ENCODE peak calls at places on chromosomes 5 and 9, in four cellular contexts. U is colonic mucosa, Z is fibroblast of lung, H is mesendoderm. O is an unnamed sample.
A peak's percentile ranks its signal among the peaks of the same experiment; 100 is the strongest.

GRCh38 chr9:88503101-88503844 is 31.7 kb upstream of the NXNL2 start:
- DNase-seq in U (no peak), H (no peak), Z (no peak), O (no peak)

GRCh38 chr5:173642895-173643481 is 26.5 kb upstream of the BOD1 start:
- DNase-seq in U (no peak), Z (no peak), H (no peak), O (no peak)

GRCh38 chr9:133099726-133100517 is 21.1 kb downstream of the RALGDS start:
- DNase-seq in U (no peak), Z (no peak), H (no peak), O (no peak)

GRCh38 chr5:115309751-115310370 is 13.4 kb upstream of the CCDC112 start:
- DNase-seq in H (peak; percentile 40), U (no peak), Z (peak; percentile 48), O (no peak)

GRCh38 chr5:146962801-146963355 is 84.3 kb upstream of the PPP2R2B start:
- DNase-seq in H (no peak), U (no peak), Z (peak; percentile 62), O (no peak)

GRCh38 chr9:80553986-80554715 is 982.4 kb downstream of the TLE4 start:
- DNase-seq in H (no peak), Z (no peak), U (no peak), O (no peak)

GRCh38 chr9:21965401-21965951 is 28.7 kb downstream of the CDKN2A start:
- DNase-seq in U (peak; percentile 64), H (peak; percentile 87), Z (peak; percentile 75), O (peak; percentile 26)

GRCh38 chr9:70081120-70081495 is 37.5 kb downstream of the MAMDC2 start:
- DNase-seq in U (no peak), H (no peak), Z (peak; percentile 93), O (no peak)

GRCh38 chr5:37836173-37837100 is 3.4 kb downstream of the GDNF start:
- DNase-seq in H (peak; percentile 51), U (no peak), Z (peak; percentile 51), O (no peak)

DNA sequence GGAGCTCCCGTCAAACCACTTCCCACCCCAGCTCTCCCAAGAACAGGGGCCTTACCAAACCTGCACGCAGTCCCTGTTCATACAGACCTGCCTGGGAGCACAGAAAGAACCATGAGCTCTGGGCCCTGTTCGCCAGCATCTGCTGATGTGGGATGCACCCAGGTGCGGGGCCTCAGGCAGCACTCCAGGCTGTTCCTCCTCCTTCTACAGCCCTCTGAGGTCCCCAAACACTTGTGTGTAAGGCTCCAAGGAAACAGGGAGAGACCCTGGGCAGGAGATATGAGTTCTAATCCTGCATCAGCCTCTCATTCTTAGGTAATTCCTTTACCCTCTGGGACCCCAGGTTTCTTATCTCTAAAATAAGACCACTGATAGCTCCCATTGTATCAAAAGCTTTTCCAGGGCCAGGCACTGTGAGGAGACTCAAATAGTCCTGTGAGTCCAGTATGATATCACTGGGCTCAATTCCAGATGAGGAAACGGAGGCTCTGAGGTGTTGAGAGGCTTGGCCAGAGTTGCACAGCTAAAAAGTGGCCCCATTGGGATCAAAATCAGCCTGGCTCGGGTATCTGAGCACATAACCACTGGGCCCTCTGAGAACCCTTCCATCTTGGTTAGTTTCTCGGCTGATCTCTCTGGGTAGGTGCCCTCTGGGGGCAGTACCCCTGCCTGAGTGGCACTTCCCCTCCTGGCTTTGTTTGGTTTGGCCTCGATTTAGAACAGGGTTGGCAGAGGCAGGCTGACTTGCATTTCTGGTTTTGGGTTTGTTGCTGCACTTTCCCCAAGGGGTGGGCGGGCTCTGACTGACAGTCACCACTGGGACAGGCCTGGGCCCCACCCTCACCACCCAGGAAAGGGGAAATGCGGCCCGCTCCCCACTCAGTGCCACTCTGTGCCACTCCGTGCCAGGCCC is 116.8 kb downstream of the RGS3 start:
- DNase-seq in Z (peak; percentile 51), H (no peak), U (peak; percentile 87), O (peak; percentile 65)
- H3K4me3 ChIP-seq in Z (no peak overlapping the region), H (no peak overlapping the region), U (no peak overlapping the region), O (peak overlapping the region; percentile 48)

DNA sequence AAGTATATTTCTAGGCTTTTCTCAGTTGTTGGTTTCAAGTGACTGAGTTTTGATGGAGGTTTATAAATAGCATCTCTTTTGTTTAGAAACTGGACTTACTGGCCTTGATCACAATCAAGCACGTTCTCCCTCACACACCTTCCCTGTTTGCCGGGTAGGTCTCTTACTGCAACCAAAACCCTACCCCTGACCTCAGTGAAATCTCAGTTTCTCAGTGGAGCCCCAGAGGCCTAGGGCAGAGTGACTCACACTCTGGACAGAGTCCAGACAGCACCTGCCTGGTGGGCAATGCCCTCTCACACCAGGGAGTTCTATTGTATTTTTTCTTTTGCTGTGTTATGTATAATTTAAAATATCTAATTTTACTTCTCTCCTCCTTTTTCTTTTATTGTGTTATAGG is 48.4 kb upstream of the EPB41L4B start:
- DNase-seq in U (no peak), H (no peak), Z (no peak), O (no peak)
- H3K4me1 ChIP-seq in U (no peaks in the 10 kb centered on the region), H (no peaks in the 10 kb centered on the region), Z (no peaks in the 10 kb centered on the region), O (no peaks in the 10 kb centered on the region)

DNA sequence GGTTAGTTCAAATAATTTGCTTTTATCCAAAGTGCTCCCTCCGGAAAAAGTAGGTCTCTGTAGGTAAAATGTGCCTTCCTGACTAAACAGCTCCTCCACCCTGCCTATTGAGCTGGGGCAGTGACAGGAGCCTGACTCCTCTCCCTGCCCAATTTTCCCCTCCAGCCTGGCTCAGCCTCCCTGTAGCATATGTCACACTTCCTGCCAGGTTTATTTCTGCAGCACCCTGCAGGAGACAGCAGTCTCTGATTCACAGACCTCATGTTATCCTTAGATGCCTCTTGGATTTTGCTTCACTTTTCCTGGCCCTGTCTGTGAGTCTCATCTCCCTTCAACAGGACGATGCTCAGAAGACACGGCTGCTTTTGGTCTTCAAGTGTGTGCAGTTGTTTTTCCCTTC is 33.5 kb downstream of the SLC36A1 start:
- DNase-seq in Z (peak; percentile 49), H (peak; percentile 65), U (no peak), O (no peak)
- H3K27ac ChIP-seq in Z (no peak overlapping the region), H (no peak overlapping the region), U (no peak overlapping the region), O (no peak overlapping the region)

DNA sequence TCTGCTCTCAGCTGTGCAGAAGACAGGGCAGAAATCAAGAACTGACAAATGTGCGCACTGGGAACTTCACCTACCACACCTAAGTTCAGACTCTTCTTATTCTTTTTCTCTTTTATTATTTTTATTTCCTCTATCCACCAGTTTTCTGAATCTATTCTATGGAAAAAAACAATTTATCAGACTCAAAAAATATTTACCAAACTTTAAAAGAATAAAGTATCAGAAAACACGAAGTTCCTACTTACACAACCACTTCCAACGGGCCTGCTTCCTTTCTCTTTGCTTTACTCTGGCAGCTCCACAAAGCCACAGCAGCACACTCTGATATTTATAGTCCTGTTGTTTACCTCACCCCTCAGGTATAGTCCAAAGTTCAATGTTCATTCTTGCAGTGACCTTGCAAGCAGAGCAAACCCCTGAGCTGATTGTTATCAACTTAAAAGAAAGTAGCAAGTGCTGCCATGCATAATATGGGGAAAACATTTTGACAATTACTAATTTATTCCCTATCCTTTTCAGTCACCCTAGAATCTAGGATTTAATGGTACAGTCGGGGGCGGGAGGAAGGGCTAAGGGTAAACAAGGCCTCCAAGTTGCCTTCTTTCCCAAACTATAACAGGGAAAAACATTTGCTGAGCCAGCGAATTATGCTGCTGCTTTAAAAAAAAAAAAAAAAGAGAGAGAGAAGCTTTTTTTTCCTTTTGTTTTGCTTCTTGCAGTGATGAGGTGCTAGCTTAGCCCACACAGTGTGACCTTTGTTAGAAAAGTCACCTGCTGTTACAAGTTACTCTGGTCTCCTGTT is at the start of gene SELENOP:
- DNase-seq in U (peak; percentile 79), H (peak; percentile 87), Z (no peak), O (no peak)
- H3K4me3 ChIP-seq in U (peak within 1 kb of the TSS; percentile 36), H (no peak within 1 kb of the TSS), Z (peak within 1 kb of the TSS; percentile 45), O (no peak within 1 kb of the TSS)

GRCh38 chr5:31992377-31992776 is 181.7 kb downstream of the GOLPH3 start:
- DNase-seq in U (no peak), Z (no peak), H (no peak), O (no peak)

GRCh38 chr5:31995011-31995410 is 179.1 kb downstream of the GOLPH3 start:
- DNase-seq in U (no peak), Z (no peak), H (no peak), O (no peak)

GRCh38 chr5:31995714-31996113 is 178.4 kb downstream of the GOLPH3 start:
- DNase-seq in H (no peak), U (no peak), Z (no peak), O (no peak)

GRCh38 chr5:31990701-31991110 is 183.4 kb downstream of the GOLPH3 start:
- DNase-seq in Z (no peak), U (no peak), H (no peak), O (no peak)

GRCh38 chr5:31993182-31993961 is 180.7 kb downstream of the GOLPH3 start:
- DNase-seq in H (no peak), Z (peak; percentile 86), U (no peak), O (no peak)
- H3K4me1 ChIP-seq in H (no peaks in the 10 kb centered on the region), Z (peaks cover 15% of the 10 kb centered on the region), U (no peaks in the 10 kb centered on the region), O (no peaks in the 10 kb centered on the region)

GRCh38 chr9:114237781-114238180 is 82.4 kb downstream of the COL27A1 start:
- DNase-seq in U (no peak), Z (peak; percentile 36), H (no peak), O (no peak)
- H3K27ac ChIP-seq in U (no peak overlapping the region), Z (no peak overlapping the region), H (no peak overlapping the region), O (no peak overlapping the region)

GRCh38 chr9:99970481-99970880 is 64.0 kb downstream of the STX17 start:
- DNase-seq in Z (no peak), H (no peak), U (no peak), O (no peak)

GRCh38 chr9:99971410-99971809 is 65.0 kb downstream of the STX17 start:
- DNase-seq in U (no peak), H (no peak), Z (no peak), O (no peak)

GRCh38 chr9:99977042-99977792 is 70.8 kb downstream of the STX17 start:
- DNase-seq in Z (no peak), U (no peak), H (no peak), O (no peak)

GRCh38 chr9:99978221-99978620 is 71.8 kb downstream of the STX17 start:
- DNase-seq in Z (no peak), U (no peak), H (no peak), O (no peak)

GRCh38 chr9:99973455-99973854 is 67.0 kb downstream of the STX17 start:
- DNase-seq in H (no peak), U (no peak), Z (peak; percentile 25), O (no peak)
- H3K4me3 ChIP-seq in H (no peak overlapping the region), U (no peak overlapping the region), Z (no peak overlapping the region), O (no peak overlapping the region)

GRCh38 chr9:113589890-113590289 is 126.4 kb downstream of the RGS3 start:
- DNase-seq in Z (peak; percentile 34), U (no peak), H (peak; percentile 62), O (no peak)
- H3K4me1 ChIP-seq in Z (peaks cover 5% of the 10 kb centered on the region), U (peaks cover 6% of the 10 kb centered on the region), H (no peaks in the 10 kb centered on the region), O (peaks cover 4% of the 10 kb centered on the region)

GRCh38 chr9:91948061-91948422 is 2.0 kb downstream of the ROR2 start:
- DNase-seq in Z (no peak), U (no peak), H (peak; percentile 67), O (no peak)
- H3K27ac ChIP-seq in Z (no peak overlapping the region), U (peak overlapping the region; percentile 59), H (peak overlapping the region; percentile 3), O (peak overlapping the region; percentile 18)

GRCh38 chr9:131001021-131001420 is 8.0 kb upstream of the LAMC3 start:
- DNase-seq in U (no peak), H (no peak), Z (no peak), O (no peak)
- H3K4me3 ChIP-seq in U (no peak overlapping the region), H (no peak overlapping the region), Z (no peak overlapping the region), O (no peak overlapping the region)

O was measured in CD8-positive, alpha-beta memory T cell.